ENCODE peak calls at places on chromosomes 6 and 20, in five cellular contexts. One of them, this sample, is unnamed.
A peak's percentile ranks its signal among the peaks of the same experiment; 100 is the strongest.

GRCh38 chr20:57060407-57061057 is 205.9 kb downstream of the BMP7 start:
- DNase-seq in ovary: no peak
- DNase-seq in left ventricle myocardium inferior: no peak
- DNase-seq in lower lobe of right lung: no peak
- DNase-seq in prostate gland: no peak
- DNase-seq in this sample: no peak

GRCh38 chr6:159984268-159984786 is 15.4 kb downstream of the IGF2R start:
- DNase-seq in prostate gland: no peak
- DNase-seq in ovary: no peak
- DNase-seq in left ventricle myocardium inferior: no peak
- DNase-seq in lower lobe of right lung: no peak
- DNase-seq in this sample: no peak

GRCh38 chr20:40668449-40669228 is 20.4 kb downstream of the MAFB start:
- DNase-seq in lower lobe of right lung: no peak
- DNase-seq in left ventricle myocardium inferior: no peak
- DNase-seq in ovary: no peak
- DNase-seq in prostate gland: no peak
- DNase-seq in this sample: no peak

GRCh38 chr6:139533573-139534471 is 159.4 kb upstream of the CITED2 start:
- DNase-seq in lower lobe of right lung: peak; percentile 61
- DNase-seq in left ventricle myocardium inferior: no peak
- DNase-seq in ovary: peak; percentile 29
- DNase-seq in prostate gland: peak; percentile 10
- DNase-seq in this sample: peak; percentile 66

GRCh38 chr6:52416629-52417151 is 3.5 kb upstream of the EFHC1 start:
- DNase-seq in left ventricle myocardium inferior: no peak
- DNase-seq in ovary: no peak
- DNase-seq in lower lobe of right lung: no peak
- DNase-seq in prostate gland: peak; percentile 46
- DNase-seq in this sample: no peak

GRCh38 chr6:122878809-122879208 is 89.8 kb downstream of the SMPDL3A start:
- DNase-seq in ovary: no peak
- DNase-seq in prostate gland: no peak
- DNase-seq in lower lobe of right lung: no peak
- DNase-seq in left ventricle myocardium inferior: no peak
- DNase-seq in this sample: no peak

GRCh38 chr6:143018955-143019354 is 41.7 kb upstream of the AIG1 start:
- DNase-seq in ovary: no peak
- DNase-seq in lower lobe of right lung: no peak
- DNase-seq in prostate gland: no peak
- DNase-seq in left ventricle myocardium inferior: no peak
- DNase-seq in this sample: no peak

GRCh38 chr20:62485062-62485700 is 9.4 kb upstream of the GATA5 start:
- DNase-seq in ovary: peak; percentile 51
- DNase-seq in prostate gland: no peak
- DNase-seq in lower lobe of right lung: no peak
- DNase-seq in left ventricle myocardium inferior: no peak
- DNase-seq in this sample: peak; percentile 5

GRCh38 chr20:32539817-32540675 is 45.1 kb downstream of the NOL4L start:
- DNase-seq in ovary: no peak
- DNase-seq in prostate gland: no peak
- DNase-seq in lower lobe of right lung: peak; percentile 10
- DNase-seq in left ventricle myocardium inferior: no peak
- DNase-seq in this sample: no peak

GRCh38 chr6:48476257-48476656 is 365.3 kb upstream of the PTCHD4 start:
- DNase-seq in left ventricle myocardium inferior: no peak
- DNase-seq in prostate gland: no peak
- DNase-seq in ovary: no peak
- DNase-seq in lower lobe of right lung: no peak
- DNase-seq in this sample: peak; percentile 9

GRCh38 chr6:49269190-49269589 is 193.9 kb downstream of the MMUT start:
- DNase-seq in ovary: no peak
- DNase-seq in lower lobe of right lung: no peak
- DNase-seq in left ventricle myocardium inferior: no peak
- DNase-seq in prostate gland: no peak
- DNase-seq in this sample: no peak

GRCh38 chr6:24664049-24664987 is 2.4 kb downstream of the TDP2 start:
- DNase-seq in left ventricle myocardium inferior: no peak
- DNase-seq in ovary: no peak
- DNase-seq in lower lobe of right lung: no peak
- DNase-seq in prostate gland: no peak
- DNase-seq in this sample: no peak
- H3K4me3 ChIP-seq in left ventricle myocardium inferior: no peak overlapping the region
- H3K4me3 ChIP-seq in ovary: no peak overlapping the region
- H3K4me3 ChIP-seq in lower lobe of right lung: no peak overlapping the region
- H3K4me3 ChIP-seq in prostate gland: no peak overlapping the region
- H3K4me3 ChIP-seq in this sample: no peak overlapping the region

GRCh38 chr6:10425177-10425972 is 10.5 kb upstream of the TFAP2A start:
- DNase-seq in left ventricle myocardium inferior: no peak
- DNase-seq in lower lobe of right lung: no peak
- DNase-seq in prostate gland: no peak
- DNase-seq in ovary: no peak
- DNase-seq in this sample: no peak

GRCh38 chr6:10425973-10426780 is 11.3 kb upstream of the TFAP2A start:
- DNase-seq in lower lobe of right lung: peak; percentile 60
- DNase-seq in prostate gland: no peak
- DNase-seq in ovary: no peak
- DNase-seq in left ventricle myocardium inferior: no peak
- DNase-seq in this sample: no peak

GRCh38 chr6:10421508-10422281 is 6.8 kb upstream of the TFAP2A start:
- DNase-seq in lower lobe of right lung: no peak
- DNase-seq in ovary: no peak
- DNase-seq in left ventricle myocardium inferior: no peak
- DNase-seq in prostate gland: no peak
- DNase-seq in this sample: no peak

GRCh38 chr6:10422282-10423034 is 7.6 kb upstream of the TFAP2A start:
- DNase-seq in left ventricle myocardium inferior: no peak
- DNase-seq in lower lobe of right lung: no peak
- DNase-seq in ovary: no peak
- DNase-seq in prostate gland: no peak
- DNase-seq in this sample: no peak

DNA sequence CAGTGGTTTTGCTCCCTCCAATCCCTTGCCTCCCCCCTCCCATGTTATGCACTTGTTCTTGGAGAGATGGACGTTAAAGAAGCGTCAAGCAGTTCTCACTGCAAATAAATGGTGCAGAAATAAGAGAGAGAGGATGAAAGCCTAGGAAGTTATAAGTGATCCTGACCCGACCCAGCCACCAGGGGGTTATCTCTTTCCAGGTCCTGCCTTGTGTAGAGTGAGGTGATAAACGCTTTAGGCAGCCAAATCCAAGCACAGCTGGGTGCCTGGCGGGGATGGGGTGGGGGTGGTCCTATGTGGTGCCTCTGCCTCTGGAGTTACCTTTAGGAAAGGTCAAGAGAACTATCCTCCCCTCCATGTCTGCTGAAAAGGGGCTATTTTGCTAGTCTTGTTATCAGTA is 9.1 kb upstream of the TFAP2A start:
- DNase-seq in lower lobe of right lung: no peak
- DNase-seq in left ventricle myocardium inferior: no peak
- DNase-seq in prostate gland: no peak
- DNase-seq in ovary: no peak
- DNase-seq in this sample: no peak
- TF ChIP-seq CTCF in lower lobe of right lung: no peak
- TF ChIP-seq CTCF in left ventricle myocardium inferior: no peak
- TF ChIP-seq CTCF in prostate gland: no peak
- TF ChIP-seq CTCF in ovary: no peak
- TF ChIP-seq CTCF in this sample: peak; percentile 18

GRCh38 chr6:11006060-11006459 is 38.0 kb downstream of the ELOVL2 start:
- DNase-seq in left ventricle myocardium inferior: no peak
- DNase-seq in prostate gland: no peak
- DNase-seq in lower lobe of right lung: no peak
- DNase-seq in ovary: no peak
- DNase-seq in this sample: no peak

GRCh38 chr6:11008821-11009220 is 35.3 kb downstream of the ELOVL2 start:
- DNase-seq in ovary: no peak
- DNase-seq in lower lobe of right lung: no peak
- DNase-seq in prostate gland: no peak
- DNase-seq in left ventricle myocardium inferior: no peak
- DNase-seq in this sample: no peak

GRCh38 chr6:11009353-11009752 is 34.8 kb downstream of the ELOVL2 start:
- DNase-seq in prostate gland: no peak
- DNase-seq in ovary: no peak
- DNase-seq in left ventricle myocardium inferior: no peak
- DNase-seq in lower lobe of right lung: no peak
- DNase-seq in this sample: peak; percentile 48

GRCh38 chr6:11011787-11012234 is 32.3 kb downstream of the ELOVL2 start:
- DNase-seq in prostate gland: peak; percentile 6
- DNase-seq in ovary: no peak
- DNase-seq in lower lobe of right lung: no peak
- DNase-seq in left ventricle myocardium inferior: no peak
- DNase-seq in this sample: no peak

DNA sequence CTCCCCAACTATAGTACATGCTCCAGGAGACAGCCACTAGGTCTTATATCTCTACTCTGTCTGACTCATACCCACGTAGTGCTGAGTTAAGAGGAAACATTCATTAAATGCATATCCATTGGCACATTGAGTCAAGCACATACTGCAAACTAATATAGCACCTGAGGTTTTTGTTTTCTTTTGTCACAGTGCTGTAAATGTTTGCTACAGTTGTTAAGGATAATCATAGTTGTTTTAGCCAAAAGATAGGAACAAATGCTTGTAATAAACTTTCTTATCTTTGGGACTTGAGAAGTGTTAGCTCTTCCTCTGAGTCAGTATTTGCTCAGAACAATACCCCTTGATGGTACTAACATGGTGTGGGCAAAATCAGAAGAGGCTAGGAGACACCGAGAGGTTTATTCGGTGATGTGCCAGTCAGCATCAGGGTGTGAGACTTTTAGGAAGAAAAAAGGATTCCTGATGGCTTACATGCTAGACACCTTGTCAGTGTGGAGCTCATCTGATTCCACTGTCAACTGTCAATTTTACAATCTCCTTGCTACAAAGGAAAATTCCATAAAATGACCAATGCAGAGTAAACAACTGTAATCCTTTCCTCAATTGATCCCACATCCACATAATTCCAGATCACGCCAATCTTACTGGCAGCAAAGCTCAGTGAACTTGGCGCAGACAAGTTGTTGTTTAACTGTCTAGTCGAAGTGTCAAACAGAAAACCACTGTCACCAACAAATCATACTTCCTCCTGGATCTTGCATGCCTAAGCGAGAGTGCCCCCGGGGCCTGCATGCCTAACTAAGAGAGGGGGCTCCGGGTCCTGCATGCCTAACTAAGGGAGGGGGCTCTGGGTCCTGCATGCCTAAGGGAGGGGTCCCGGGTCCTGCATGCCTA is 36.1 kb downstream of the ELOVL2 start:
- DNase-seq in lower lobe of right lung: no peak
- DNase-seq in ovary: no peak
- DNase-seq in prostate gland: no peak
- DNase-seq in left ventricle myocardium inferior: no peak
- DNase-seq in this sample: peak; percentile 14
- H3K36me3 ChIP-seq in lower lobe of right lung: no peaks in the 10 kb centered on the region
- H3K36me3 ChIP-seq in ovary: no peaks in the 10 kb centered on the region
- H3K36me3 ChIP-seq in prostate gland: no peaks in the 10 kb centered on the region
- H3K36me3 ChIP-seq in left ventricle myocardium inferior: no peaks in the 10 kb centered on the region
- H3K36me3 ChIP-seq in this sample: no peaks in the 10 kb centered on the region

GRCh38 chr6:113120214-113120576 is 737.0 kb upstream of the MARCKS start:
- DNase-seq in left ventricle myocardium inferior: no peak
- DNase-seq in lower lobe of right lung: no peak
- DNase-seq in prostate gland: no peak
- DNase-seq in ovary: no peak
- DNase-seq in this sample: peak; percentile 83
- H3K4me3 ChIP-seq in left ventricle myocardium inferior: no peak overlapping the region
- H3K4me3 ChIP-seq in lower lobe of right lung: no peak overlapping the region
- H3K4me3 ChIP-seq in prostate gland: no peak overlapping the region
- H3K4me3 ChIP-seq in ovary: no peak overlapping the region
- H3K4me3 ChIP-seq in this sample: no peak overlapping the region

GRCh38 chr6:27809939-27810767 is 102.0 kb downstream of the OR2B2 start:
- DNase-seq in prostate gland: peak; percentile 93
- DNase-seq in ovary: peak; percentile 86
- DNase-seq in lower lobe of right lung: peak; percentile 75
- DNase-seq in left ventricle myocardium inferior: peak; percentile 41
- DNase-seq in this sample: peak; percentile 93
- TF ChIP-seq CTCF in prostate gland: no peak
- TF ChIP-seq CTCF in ovary: no peak
- TF ChIP-seq CTCF in lower lobe of right lung: no peak
- TF ChIP-seq CTCF in left ventricle myocardium inferior: no peak
- TF ChIP-seq CTCF in this sample: no peak

GRCh38 chr6:127019828-127020227 is 98.6 kb upstream of the RSPO3 start:
- DNase-seq in left ventricle myocardium inferior: no peak
- DNase-seq in prostate gland: no peak
- DNase-seq in ovary: no peak
- DNase-seq in lower lobe of right lung: no peak
- DNase-seq in this sample: no peak
- H3K36me3 ChIP-seq in left ventricle myocardium inferior: no peaks in the 10 kb centered on the region
- H3K36me3 ChIP-seq in prostate gland: no peaks in the 10 kb centered on the region
- H3K36me3 ChIP-seq in ovary: no peaks in the 10 kb centered on the region
- H3K36me3 ChIP-seq in lower lobe of right lung: no peaks in the 10 kb centered on the region
- H3K36me3 ChIP-seq in this sample: no peaks in the 10 kb centered on the region

GRCh38 chr20:36887779-36888133 is 11.8 kb downstream of the TLDC2 start:
- DNase-seq in prostate gland: no peak
- DNase-seq in ovary: no peak
- DNase-seq in left ventricle myocardium inferior: no peak
- DNase-seq in lower lobe of right lung: peak; percentile 22
- DNase-seq in this sample: no peak
- H3K4me3 ChIP-seq in prostate gland: no peak overlapping the region
- H3K4me3 ChIP-seq in ovary: no peak overlapping the region
- H3K4me3 ChIP-seq in left ventricle myocardium inferior: no peak overlapping the region
- H3K4me3 ChIP-seq in lower lobe of right lung: no peak overlapping the region
- H3K4me3 ChIP-seq in this sample: no peak overlapping the region

This sample was measured in kidney epithelial cell.